ENCODE peak calls at places on chromosomes 2 and 18, in six cellular contexts. G, L, P, T, X and Q are unnamed samples.

GRCh38 chr2:100623033-100623715 is 60.4 kb downstream of the PDCL3 start:
- DNase-seq in G (no peak), L (no peak), P (no peak), T (no peak), X (peak; percentile 43), Q (no peak)

GRCh38 chr2:26846881-26847662 is 860 bp upstream of the DPYSL5 start:
- DNase-seq in G (no peak), L (no peak), P (no peak), T (no peak), X (peak; percentile 82), Q (peak; percentile 30)

GRCh38 chr2:107337209-107337898 is 451.4 kb upstream of the ST6GAL2 start:
- DNase-seq in G (no peak), L (no peak), P (peak; percentile 22), T (peak; percentile 23), X (no peak), Q (no peak)

GRCh38 chr2:118654945-118655344 is 192.5 kb downstream of the EN1 start:
- DNase-seq in G (no peak), L (no peak), P (no peak), T (no peak), X (no peak), Q (no peak)

GRCh38 chr2:7812231-7812995 is 869.4 kb upstream of the ID2 start:
- DNase-seq in G (peak; percentile 68), L (no peak), P (peak; percentile 51), T (peak; percentile 77), X (no peak), Q (no peak)

GRCh38 chr18:3466872-3467271 is 16.9 kb downstream of the TGIF1 start:
- DNase-seq in G (no peak), L (no peak), P (no peak), T (no peak), X (no peak), Q (no peak)

GRCh38 chr2:15993232-15993610 is 52.9 kb downstream of the MYCN start:
- DNase-seq in G (no peak), L (no peak), P (no peak), T (no peak), X (no peak), Q (no peak)

GRCh38 chr2:193561054-193561453 is 1366.3 kb upstream of the TMEFF2 start:
- DNase-seq in G (peak; percentile 39), L (no peak), P (peak; percentile 28), T (no peak), X (no peak), Q (no peak)

GRCh38 chr18:11987527-11987926 is 6.2 kb downstream of the IMPA2 start:
- DNase-seq in G (peak; percentile 48), L (no peak), P (no peak), T (no peak), X (no peak), Q (no peak)

GRCh38 chr2:65402780-65403528 is 29.4 kb downstream of the SPRED2 start:
- DNase-seq in G (no peak), L (no peak), P (no peak), T (no peak), X (no peak), Q (no peak)

GRCh38 chr18:3615374-3615773 is 165.4 kb downstream of the TGIF1 start:
- DNase-seq in G (no peak), L (no peak), P (no peak), T (no peak), X (peak; percentile 58), Q (no peak)

GRCh38 chr18:42038936-42039335 is 83.9 kb downstream of the PIK3C3 start:
- DNase-seq in G (peak; percentile 96), L (no peak), P (peak; percentile 75), T (peak; percentile 89), X (no peak), Q (peak; percentile 67)

GRCh38 chr2:202831241-202831997 is 40.1 kb downstream of the ICA1L start:
- DNase-seq in G (peak; percentile 61), L (peak; percentile 65), P (peak; percentile 69), T (peak; percentile 64), X (no peak), Q (peak; percentile 81)

GRCh38 chr2:78070693-78071092 is 548.5 kb upstream of the LRRTM4 start:
- DNase-seq in G (no peak), L (no peak), P (peak; percentile 21), T (no peak), X (no peak), Q (no peak)

GRCh38 chr18:3594760-3595241 is 144.8 kb downstream of the TGIF1 start:
- DNase-seq in G (peak; percentile 49), L (no peak), P (peak; percentile 61), T (peak; percentile 53), X (no peak), Q (peak; percentile 41)

GRCh38 chr18:67484458-67484857 is 32.1 kb downstream of the DSEL start:
- DNase-seq in G (no peak), L (no peak), P (no peak), T (no peak), X (no peak), Q (no peak)

GRCh38 chr2:201697899-201698298 is 545 bp downstream of the MPP4 start:
- DNase-seq in G (peak; percentile 86), L (no peak), P (peak; percentile 71), T (peak; percentile 82), X (no peak), Q (no peak)

GRCh38 chr18:39419315-39419714 is 1853.7 kb upstream of the CELF4 start:
- DNase-seq in G (no peak), L (no peak), P (no peak), T (no peak), X (no peak), Q (no peak)

GRCh38 chr2:232523682-232524597 is 2.0 kb upstream of the CHRND start:
- DNase-seq in G (peak; percentile 5), L (no peak), P (peak; percentile 71), T (peak; percentile 61), X (no peak), Q (peak; percentile 85)

GRCh38 chr2:200905618-200906296 is 16.6 kb downstream of the NIF3L1 start:
- DNase-seq in G (peak; percentile 74), L (peak; percentile 79), P (peak; percentile 84), T (peak; percentile 68), X (peak; percentile 86), Q (peak; percentile 83)

GRCh38 chr2:195706161-195706900 is 49.3 kb downstream of the SLC39A10 start:
- DNase-seq in G (peak; percentile 25), L (no peak), P (peak; percentile 48), T (peak; percentile 60), X (no peak), Q (no peak)